ENCODE peak calls at places on chromosomes 6 and 20, in five cellular contexts. U is GM23248, G is HTR-8/SVneo, N is T-cell, Z is K562. M is an unnamed sample.

GRCh38 chr20:5947276-5947675 is 3.1 kb downstream of the TRMT6 start:
- DNase-seq in G (no peak), U (peak), N (no peak), Z (no peak), M (no peak)

GRCh38 chr6:168007592-168008338 is 10.3 kb downstream of the KIF25 start:
- DNase-seq in Z (no peak), G (peak), U (peak), N (no peak), M (no peak)

GRCh38 chr6:97068211-97068610 is 143.7 kb downstream of the KLHL32 start:
- DNase-seq in G (no peak), N (no peak), Z (peak), U (peak), M (no peak)

GRCh38 chr6:17577059-17577458 is 23.0 kb upstream of the FAM8A1 start:
- DNase-seq in U (no peak), Z (no peak), N (no peak), G (no peak), M (no peak)

GRCh38 chr6:164097557-164098398 is 683.3 kb downstream of the QKI start:
- DNase-seq in N (no peak), Z (no peak), G (peak), U (peak), M (no peak)

GRCh38 chr6:111667921-111668320 is 62.2 kb upstream of the TRAF3IP2 start:
- DNase-seq in G (no peak), N (no peak), U (no peak), Z (no peak), M (no peak)

GRCh38 chr20:32823078-32823477 is 3.3 kb downstream of the MAPRE1 start:
- DNase-seq in N (no peak), G (peak), U (peak), Z (no peak), M (no peak)

GRCh38 chr6:56220078-56220477 is 27.3 kb downstream of the COL21A1 start:
- DNase-seq in U (no peak), N (no peak), Z (no peak), G (no peak), M (no peak)

GRCh38 chr6:4598384-4598783 is 177.8 kb upstream of the CDYL start:
- DNase-seq in N (no peak), U (no peak), Z (no peak), G (no peak), M (no peak)

GRCh38 chr6:3406362-3406809 is 50.5 kb downstream of the SLC22A23 start:
- DNase-seq in N (no peak), G (no peak), U (no peak), Z (no peak), M (no peak)

GRCh38 chr6:45289751-45290514 is 38.2 kb upstream of the RUNX2 start:
- DNase-seq in U (no peak), G (no peak), Z (no peak), N (no peak), M (no peak)

GRCh38 chr20:37384683-37385174 is 38.8 kb downstream of the SRC start:
- DNase-seq in N (peak), U (peak), Z (peak), G (peak), M (peak)

GRCh38 chr6:105898286-105898685 is 187.8 kb upstream of the PRDM1 start:
- DNase-seq in G (no peak), U (peak), N (no peak), Z (no peak), M (no peak)

GRCh38 chr6:4085329-4085695 is 6.4 kb upstream of the FAM217A start:
- DNase-seq in N (no peak), G (no peak), U (peak), Z (no peak), M (no peak)